ENCODE peak calls at places on chromosomes 3 and 15, in six cellular contexts. T, N, E, I, D and S are unnamed samples.

GRCh38 chr3:73605861-73606260 is 18.9 kb downstream of the PDZRN3 start:
- DNase-seq in N (no peak), E (no peak), I (no peak), T (no peak), D (no peak), S (no peak)

GRCh38 chr15:101521563-101521962 is 32.1 kb upstream of the PCSK6 start:
- DNase-seq in D (no peak), N (no peak), T (no peak), E (no peak), I (no peak), S (no peak)

GRCh38 chr3:50662408-50662807 is 12.3 kb upstream of the DOCK3 start:
- DNase-seq in E (no peak), T (no peak), I (no peak), D (no peak), N (no peak), S (no peak)

GRCh38 chr15:74311734-74312444 is 55.6 kb downstream of the CYP11A1 start:
- DNase-seq in I (no peak), T (no peak), D (no peak), N (no peak), E (no peak), S (no peak)

GRCh38 chr15:41851167-41851523 is 12.5 kb downstream of the PLA2G4B start:
- DNase-seq in I (no peak), E (no peak), T (no peak), N (no peak), D (no peak), S (no peak)

GRCh38 chr3:171614318-171614967 is 154.2 kb upstream of the TNIK start:
- DNase-seq in D (no peak), T (no peak), E (peak), N (no peak), I (no peak), S (peak)

GRCh38 chr15:60134609-60135008 is 130.5 kb downstream of the FOXB1 start:
- DNase-seq in T (no peak), E (no peak), D (no peak), I (no peak), N (no peak), S (no peak)

GRCh38 chr3:124597979-124598378 is 132.3 kb upstream of the UMPS start:
- DNase-seq in N (no peak), I (no peak), D (no peak), T (no peak), E (no peak), S (no peak)

GRCh38 chr3:24493951-24494615 is 567 bp downstream of the THRB start:
- DNase-seq in I (peak), E (peak), T (no peak), N (no peak), D (peak), S (no peak)

GRCh38 chr15:90667063-90667754 is 49.9 kb upstream of the BLM start:
- DNase-seq in D (no peak), N (no peak), I (no peak), T (no peak), E (no peak), S (no peak)

GRCh38 chr15:101320501-101321052 is 25.5 kb upstream of the SNRPA1 start:
- DNase-seq in E (peak), I (no peak), N (no peak), D (peak), T (peak), S (peak)

GRCh38 chr3:195238626-195239118 is 32.3 kb downstream of the XXYLT1 start:
- DNase-seq in T (no peak), N (no peak), D (peak), I (peak), E (no peak), S (no peak)

GRCh38 chr15:31216210-31216911 is 110.3 kb upstream of the KLF13 start:
- DNase-seq in N (no peak), T (no peak), D (peak), E (peak), I (peak), S (peak)

GRCh38 chr15:92471263-92471662 is 77.6 kb downstream of the ST8SIA2 start:
- DNase-seq in D (no peak), N (no peak), T (no peak), E (no peak), I (no peak), S (no peak)

GRCh38 chr3:48593337-48593736 is 1.8 kb downstream of the COL7A1 start:
- DNase-seq in N (no peak), I (no peak), D (no peak), T (no peak), E (no peak), S (no peak)

GRCh38 chr3:101999177-101999778 is 150.0 kb downstream of the NFKBIZ start:
- DNase-seq in E (peak), D (no peak), N (no peak), T (peak), I (no peak), S (peak)

GRCh38 chr15:82158811-82159210 is 103.7 kb downstream of the EFL1 start:
- DNase-seq in E (peak), I (no peak), N (no peak), D (no peak), T (no peak), S (no peak)

GRCh38 chr3:66410371-66410770 is 90.5 kb downstream of the LRIG1 start:
- DNase-seq in T (no peak), N (no peak), E (no peak), D (no peak), I (peak), S (no peak)

GRCh38 chr3:62919784-62920183 is 44.6 kb upstream of the CADPS start:
- DNase-seq in N (no peak), T (no peak), D (no peak), E (no peak), I (no peak), S (no peak)

GRCh38 chr3:46943237-46944187 is 33.0 kb downstream of the CCDC12 start:
- DNase-seq in N (no peak), D (peak), T (no peak), I (no peak), E (no peak), S (no peak)

GRCh38 chr15:50685191-50685975 is 1.2 kb downstream of the TRPM7 start:
- DNase-seq in I (no peak), D (no peak), T (no peak), N (no peak), E (peak), S (no peak)
- TF ChIP-seq CTCF in I (no peak), D (no peak), T (no peak), N (no peak), E (no peak), S (no peak)

DNA sequence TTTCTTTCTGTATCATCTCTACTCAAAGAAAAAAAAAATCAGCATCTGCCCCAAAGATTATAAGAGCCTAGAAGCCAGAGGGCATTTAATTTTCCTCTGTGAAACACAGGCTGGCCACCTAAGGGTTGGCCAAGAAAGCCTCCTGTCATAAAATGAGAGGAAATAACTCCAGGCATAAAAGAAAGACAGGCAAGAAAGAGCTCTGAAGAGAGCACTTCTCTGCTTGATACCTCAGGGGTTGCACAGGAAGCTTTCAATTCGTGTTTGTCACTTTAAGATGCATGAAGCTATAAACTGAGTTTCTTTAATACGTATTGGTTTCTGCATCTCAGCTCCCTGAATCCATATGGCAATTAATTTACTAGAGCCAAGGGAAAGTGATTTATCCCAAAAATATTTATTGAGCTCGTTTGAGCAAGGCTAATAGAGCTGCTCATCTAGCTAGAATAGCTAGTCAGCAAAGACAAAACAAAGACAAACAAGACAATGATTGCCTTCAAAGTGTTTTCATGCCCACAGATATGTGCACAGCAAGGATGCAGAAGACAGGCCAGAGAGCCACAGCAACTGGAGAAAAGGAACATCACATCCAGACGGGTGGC is 35.5 kb downstream of the ATP8B4 start:
- DNase-seq in E (no peak), I (no peak), D (no peak), T (no peak), N (no peak), S (no peak)
- H3K4me3 ChIP-seq in E (no peak), I (no peak), D (no peak), T (no peak), N (no peak), S (no peak)

GRCh38 chr15:77664428-77664827 is 31.7 kb upstream of the LINGO1 start:
- DNase-seq in E (no peak), I (no peak), D (no peak), T (no peak), N (no peak), S (no peak)
- TF ChIP-seq CTCF in E (no peak), I (no peak), D (no peak), T (no peak), N (no peak), S (no peak)

DNA sequence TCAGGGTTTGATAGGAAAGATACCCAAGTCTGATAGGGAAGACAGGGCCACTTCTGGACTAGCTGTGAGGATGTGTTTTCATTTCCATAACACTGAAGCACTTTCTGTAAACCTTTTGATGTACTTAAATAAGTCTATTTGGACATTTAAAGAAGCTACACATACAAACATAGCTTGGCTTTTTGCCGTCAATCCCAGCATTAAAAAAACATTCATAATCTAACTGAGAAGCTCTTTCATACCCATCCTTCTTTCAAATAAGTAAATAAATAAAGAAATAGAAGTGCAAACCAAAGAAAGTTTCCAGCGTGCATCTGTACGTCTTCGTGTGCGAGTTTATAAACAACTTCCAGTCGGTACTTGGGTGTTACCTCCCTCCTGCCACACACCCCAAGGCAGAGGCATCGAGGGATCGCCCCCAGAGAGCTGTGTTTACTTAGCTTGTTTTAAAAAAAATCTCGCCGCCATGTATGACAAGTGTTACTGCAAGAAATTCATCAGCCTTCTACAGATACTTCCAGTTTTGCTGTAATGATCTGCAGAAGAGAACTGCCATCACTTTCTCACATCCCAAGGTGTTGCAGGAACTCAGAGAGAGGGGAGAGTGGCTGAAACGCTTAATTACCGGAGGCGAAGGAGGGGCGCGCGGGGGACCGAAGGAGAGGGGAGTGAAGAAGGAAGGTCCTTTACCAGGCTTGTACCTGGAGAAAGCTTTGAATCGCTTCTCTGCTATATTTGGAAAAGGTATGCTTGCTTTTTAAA is 9.0 kb upstream of the MEIS2 start:
- DNase-seq in T (no peak), N (no peak), D (no peak), I (no peak), E (no peak), S (no peak)
- H3K4me3 ChIP-seq in T (no peak), N (peak), D (no peak), I (peak), E (peak), S (no peak)

GRCh38 chr3:76369170-76369569 is 583.8 kb upstream of the ZNF717 start:
- DNase-seq in N (no peak), T (no peak), E (peak), I (no peak), D (no peak), S (peak)
- TF ChIP-seq CTCF in N (no peak), T (peak), E (peak), I (no peak), D (no peak), S (peak)

DNA sequence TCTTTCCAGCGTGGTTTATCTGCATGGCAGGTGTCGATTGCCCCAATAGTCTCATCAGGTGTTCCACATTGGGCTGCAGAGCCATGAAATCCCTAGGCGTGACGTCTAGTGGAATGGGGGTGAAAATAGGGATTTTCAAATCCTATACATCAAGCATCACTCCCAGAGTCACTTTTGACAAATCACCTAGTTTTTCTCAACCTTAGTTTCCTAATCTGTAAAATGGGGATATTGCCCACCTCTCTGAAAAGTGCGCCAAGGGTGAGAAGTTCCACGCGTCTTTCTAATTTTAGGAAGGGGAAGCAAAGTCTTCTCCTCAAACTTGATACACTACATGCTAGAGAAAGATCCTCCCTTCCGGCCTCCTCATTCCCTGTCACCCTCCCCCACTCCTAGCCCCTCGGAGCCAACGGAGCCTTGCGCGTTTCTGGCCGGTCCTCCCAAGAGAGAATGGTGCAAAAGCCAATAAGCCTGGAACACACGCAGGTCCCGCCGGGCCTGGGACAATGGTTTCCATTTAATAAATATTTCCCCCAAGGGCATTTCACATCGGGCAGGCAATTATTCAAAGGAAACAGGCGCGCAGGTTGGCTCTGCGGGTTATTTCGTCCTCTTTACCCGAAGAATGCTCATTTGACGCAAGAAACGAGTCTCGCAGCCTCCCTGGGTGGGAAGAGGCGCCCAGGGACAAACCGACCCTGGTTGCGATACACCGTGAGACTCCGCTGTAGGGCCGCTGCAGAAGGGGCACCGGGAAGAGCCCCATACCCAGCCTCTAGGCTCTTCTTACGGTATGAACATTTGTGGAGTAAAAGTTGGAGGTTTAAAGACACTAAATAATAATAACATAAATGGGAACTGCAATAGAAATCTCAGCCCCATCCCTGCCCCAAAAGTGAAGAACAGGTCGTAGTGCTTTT is 1.2 kb upstream of the SOX14 start:
- DNase-seq in I (no peak), D (no peak), N (no peak), T (no peak), E (no peak), S (no peak)
- H3K4me3 ChIP-seq in I (peak), D (no peak), N (no peak), T (no peak), E (no peak), S (no peak)

GRCh38 chr15:40439461-40440299 is 1.1 kb upstream of the BAHD1 start:
- DNase-seq in D (no peak), N (no peak), I (no peak), E (peak), T (no peak), S (no peak)

GRCh38 chr15:40440300-40441011 is at the start of gene BAHD1:
- DNase-seq in D (peak), T (peak), I (peak), E (peak), N (peak), S (no peak)

GRCh38 chr15:40443255-40443654 is 2.5 kb downstream of the BAHD1 start:
- DNase-seq in D (no peak), N (no peak), T (no peak), E (no peak), I (no peak), S (no peak)

GRCh38 chr15:40441736-40442531 is 1.2 kb downstream of the BAHD1 start:
- DNase-seq in D (no peak), E (no peak), I (peak), N (no peak), T (no peak), S (no peak)

GRCh38 chr15:40441012-40441735 is 421 bp downstream of the BAHD1 start:
- DNase-seq in D (no peak), I (peak), E (no peak), N (no peak), T (no peak), S (no peak)
- TF ChIP-seq CTCF in D (no peak), I (no peak), E (no peak), N (peak), T (no peak), S (no peak)

DNA sequence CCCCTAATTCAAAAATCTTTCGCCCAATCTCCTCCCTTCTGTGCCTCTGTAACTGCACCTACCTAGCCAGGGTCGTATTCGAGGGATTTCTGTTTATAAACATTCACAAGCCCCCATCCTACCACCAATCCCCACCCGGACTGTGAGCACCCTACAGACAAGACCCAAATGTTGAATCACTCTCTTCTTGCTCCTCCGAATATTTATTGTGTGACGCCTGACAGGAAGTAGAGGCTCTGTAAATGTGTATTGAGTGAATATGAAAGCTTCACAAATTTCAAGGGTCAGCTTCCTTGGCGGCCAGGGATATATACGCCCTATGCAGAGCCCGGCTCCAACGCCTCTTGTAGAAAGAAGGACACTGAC is 1.6 kb downstream of the BDH1 start:
- DNase-seq in I (no peak), N (no peak), T (no peak), E (no peak), D (no peak), S (no peak)
- H3K4me3 ChIP-seq in I (peak), N (peak), T (peak), E (peak), D (peak), S (peak)

GRCh38 chr3:156174229-156174847 is 54.0 kb downstream of the KCNAB1 start:
- DNase-seq in I (no peak), D (no peak), N (no peak), T (no peak), E (peak), S (no peak)
- TF ChIP-seq CTCF in I (no peak), D (no peak), N (peak), T (peak), E (peak), S (peak)